ENCODE peak calls at places on chromosomes 5 and 9, in five cellular contexts. Q is lower leg skin, J is AG04449, W is pancreas, T is right atrium auricular region. S is an unnamed sample.
A peak's percentile ranks its signal among the peaks of the same experiment; 100 is the strongest.

GRCh38 chr5:145834917-145835838 is at the start of gene PRELID2:
- DNase-seq in Q (peak; percentile 96), J (no peak), T (peak; percentile 86), W (peak; percentile 92), S (no peak)

GRCh38 chr5:112626715-112627114 is 111.0 kb upstream of the APC start:
- DNase-seq in Q (no peak), W (no peak), J (no peak), T (no peak), S (no peak)

GRCh38 chr5:14513266-14513665 is 68.3 kb upstream of the OTULINL start:
- DNase-seq in Q (peak; percentile 65), T (no peak), W (no peak), J (no peak), S (no peak)

GRCh38 chr5:93658044-93658443 is 75.0 kb downstream of the NR2F1 start:
- DNase-seq in T (no peak), J (peak; percentile 31), Q (no peak), W (no peak), S (no peak)

GRCh38 chr5:141877478-141878185 is 578 bp downstream of the PCDH1 start:
- DNase-seq in Q (peak; percentile 86), W (no peak), J (no peak), T (no peak), S (peak; percentile 84)

GRCh38 chr9:89891221-89892052 is 286.6 kb downstream of the GADD45G start:
- DNase-seq in J (no peak), Q (peak; percentile 86), W (no peak), T (no peak), S (peak; percentile 81)

GRCh38 chr9:100150209-100150608 is 51.2 kb downstream of the INVS start:
- DNase-seq in T (no peak), J (no peak), W (no peak), Q (no peak), S (no peak)

GRCh38 chr9:18208166-18209059 is 265.5 kb upstream of the ADAMTSL1 start:
- DNase-seq in Q (no peak), W (peak; percentile 39), T (no peak), J (no peak), S (no peak)

GRCh38 chr5:9924614-9925013 is 294.5 kb upstream of the TAS2R1 start:
- DNase-seq in J (peak; percentile 92), W (no peak), Q (no peak), T (no peak), S (no peak)

GRCh38 chr5:142611154-142611553 is 74.7 kb downstream of the FGF1 start:
- DNase-seq in J (no peak), T (peak; percentile 83), W (peak; percentile 40), Q (peak; percentile 89), S (no peak)

GRCh38 chr5:123673107-123673506 is 161.1 kb downstream of the CSNK1G3 start:
- DNase-seq in T (no peak), J (no peak), W (no peak), Q (no peak), S (no peak)

GRCh38 chr9:35562895-35563746 is 41.9 kb upstream of the TESK1 start:
- DNase-seq in W (no peak), Q (no peak), J (no peak), T (no peak), S (no peak)

GRCh38 chr9:35564658-35565061 is 40.4 kb upstream of the TESK1 start:
- DNase-seq in W (no peak), T (peak; percentile 82), Q (peak; percentile 88), J (no peak), S (no peak)

GRCh38 chr9:35566417-35566816 is 38.6 kb upstream of the TESK1 start:
- DNase-seq in J (no peak), T (no peak), Q (no peak), W (no peak), S (no peak)

GRCh38 chr9:35561468-35562261 is 43.4 kb upstream of the TESK1 start:
- DNase-seq in T (no peak), W (no peak), J (no peak), Q (no peak), S (no peak)

DNA sequence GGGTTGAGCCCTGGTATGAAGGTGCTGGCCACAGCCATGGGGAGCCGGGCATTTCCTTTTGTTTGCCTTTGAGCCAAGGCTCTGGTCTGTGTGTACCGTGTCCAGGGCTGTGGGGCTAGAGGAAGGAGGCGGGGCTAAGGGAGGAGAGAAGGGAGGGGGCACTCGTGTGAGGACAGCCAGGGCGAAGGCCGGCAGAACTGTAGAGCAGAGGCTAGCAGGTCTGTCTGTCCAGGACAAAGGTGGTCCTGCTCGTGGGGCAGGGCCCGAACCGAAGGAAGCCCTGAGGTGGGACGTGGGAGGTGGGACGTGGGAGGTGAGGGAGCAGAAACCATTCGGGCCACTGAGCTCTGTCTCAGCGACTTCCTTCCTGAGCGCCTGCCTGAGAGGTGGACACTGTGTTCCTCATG is 41.3 kb upstream of the TESK1 start:
- DNase-seq in T (no peak), Q (peak; percentile 89), J (no peak), W (no peak), S (no peak)
- H3K4me3 ChIP-seq in T (peak overlapping the region; percentile 24), Q (no peak overlapping the region), J (no peak overlapping the region), W (no peak overlapping the region), S (no peak overlapping the region)

DNA sequence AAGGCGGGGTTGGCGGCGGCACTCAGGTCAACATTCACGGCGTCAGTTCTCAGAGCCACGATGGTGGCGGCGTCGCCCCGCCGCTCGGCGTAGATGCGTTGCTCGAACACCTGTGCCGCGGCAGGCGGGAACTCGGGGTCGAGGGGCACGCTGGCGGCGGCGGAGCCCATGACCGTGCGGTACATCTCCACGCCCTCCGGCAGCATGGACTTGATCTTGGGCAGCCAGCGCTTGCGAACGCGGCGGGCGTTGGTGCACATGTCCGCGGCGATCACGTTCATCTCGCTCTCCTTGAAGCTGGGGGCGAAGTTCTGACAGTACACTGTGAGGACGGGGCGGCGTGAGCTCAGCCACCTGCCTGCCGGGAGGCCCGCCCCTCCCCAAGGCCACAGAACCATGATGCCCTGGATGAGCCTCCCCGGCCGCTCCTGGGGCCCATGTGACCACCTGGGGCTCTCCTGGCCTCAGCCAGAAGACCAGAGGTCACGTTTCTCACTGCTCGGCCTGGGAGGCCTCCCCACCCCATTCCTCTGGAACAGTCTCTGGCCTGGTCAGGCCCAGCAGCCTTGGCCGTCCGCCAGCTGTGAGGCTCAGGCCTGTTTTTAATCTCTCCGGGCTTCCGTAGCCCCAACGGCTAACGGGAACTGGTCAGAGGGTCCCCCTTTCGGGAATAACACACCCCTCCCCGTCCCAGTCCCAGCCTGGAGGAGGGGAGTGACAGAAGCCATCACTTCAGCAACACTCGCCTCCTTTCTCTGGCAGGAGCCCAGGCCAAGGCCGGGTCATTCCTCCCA is 50.7 kb upstream of the UBAC1 start:
- DNase-seq in W (peak; percentile 42), J (no peak), Q (no peak), T (peak; percentile 90), S (no peak)
- H3K4me3 ChIP-seq in W (no peak overlapping the region), J (no peak overlapping the region), Q (no peak overlapping the region), T (no peak overlapping the region), S (no peak overlapping the region)

GRCh38 chr9:132591751-132592314 is 9.4 kb downstream of the BARHL1 start:
- DNase-seq in W (no peak), T (no peak), J (no peak), Q (no peak), S (no peak)
- H3K4me3 ChIP-seq in W (no peak overlapping the region), T (no peak overlapping the region), J (no peak overlapping the region), Q (no peak overlapping the region), S (no peak overlapping the region)

DNA sequence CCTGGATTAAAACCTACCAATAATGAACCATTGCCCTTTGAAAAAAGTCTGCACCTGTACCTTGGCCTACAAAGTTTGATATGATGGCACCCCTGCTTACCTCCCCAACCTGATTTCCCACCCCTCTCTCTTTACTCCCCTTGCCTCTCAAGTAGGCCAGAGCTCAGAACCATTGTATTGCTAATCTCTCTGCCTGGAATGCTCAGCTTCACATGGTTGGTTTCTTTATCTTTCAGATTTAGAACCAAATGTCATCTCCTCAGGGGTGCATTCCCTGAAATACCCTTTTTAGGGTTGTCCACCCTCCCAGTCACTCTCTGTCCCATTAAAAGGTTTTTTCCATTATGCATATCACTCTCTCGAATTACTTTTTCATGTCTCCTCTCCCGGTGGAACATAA is 116.6 kb upstream of the VCAN start:
- DNase-seq in J (no peak), T (no peak), W (no peak), Q (no peak), S (no peak)
- H3K4me3 ChIP-seq in J (no peak overlapping the region), T (no peak overlapping the region), W (no peak overlapping the region), Q (no peak overlapping the region), S (no peak overlapping the region)

GRCh38 chr5:163967273-163967672 is 461.9 kb downstream of the MAT2B start:
- DNase-seq in Q (no peak), T (no peak), J (no peak), W (no peak), S (no peak)

GRCh38 chr5:163964650-163965049 is 459.2 kb downstream of the MAT2B start:
- DNase-seq in W (no peak), T (no peak), J (no peak), Q (no peak), S (no peak)

GRCh38 chr5:163968651-163969050 is 463.2 kb downstream of the MAT2B start:
- DNase-seq in W (no peak), J (no peak), Q (no peak), T (no peak), S (no peak)

GRCh38 chr5:163963881-163964280 is 458.5 kb downstream of the MAT2B start:
- DNase-seq in J (no peak), W (no peak), Q (no peak), T (no peak), S (no peak)
- H3K4me3 ChIP-seq in J (no peak overlapping the region), W (no peak overlapping the region), Q (no peak overlapping the region), T (no peak overlapping the region), S (no peak overlapping the region)

GRCh38 chr9:124011460-124012301 is at the start of gene LHX2:
- DNase-seq in T (no peak), Q (no peak), J (peak; percentile 16), W (no peak), S (no peak)
- H3K4me3 ChIP-seq in T (peak within 1 kb of the TSS; percentile 47), Q (no peak within 1 kb of the TSS), J (peak within 1 kb of the TSS; percentile 54), W (no peak within 1 kb of the TSS), S (peak within 1 kb of the TSS; percentile 9)